ENCODE peak calls at places on chromosomes 6 and 20, in seven cellular contexts. Q is H9, N is mesendoderm, Z is neuronal stem cell, H is H1, I is mesenchymal stem cell, R is trophoblast cell. A is an unnamed sample.

GRCh38 chr6:31423550-31423949 is 20.2 kb downstream of the MICA start:
- DNase-seq in Q (no peak), N (no peak), Z (no peak), H (no peak), I (no peak), R (no peak), A (no peak)

GRCh38 chr6:108837236-108837971 is 10.8 kb upstream of the ARMC2 start:
- DNase-seq in Q (no peak), N (no peak), Z (no peak), H (no peak), I (peak), R (peak), A (peak)

GRCh38 chr6:138844203-138844602 is 48.3 kb downstream of the ECT2L start:
- DNase-seq in Q (no peak), N (no peak), Z (no peak), H (no peak), I (no peak), R (no peak), A (peak)

GRCh38 chr6:152356659-152357058 is 280.5 kb downstream of the SYNE1 start:
- DNase-seq in Q (no peak), N (peak), Z (no peak), H (no peak), I (peak), R (peak), A (peak)

GRCh38 chr6:110826236-110827129 is 11.2 kb upstream of the CDK19 start:
- DNase-seq in Q (no peak), N (peak), Z (no peak), H (no peak), I (peak), R (peak), A (peak)

GRCh38 chr6:159943101-159943632 is 25.7 kb upstream of the IGF2R start:
- DNase-seq in Q (no peak), N (peak), Z (no peak), H (no peak), I (no peak), R (no peak), A (peak)

GRCh38 chr20:6838181-6838826 is 70.8 kb downstream of the BMP2 start:
- DNase-seq in Q (no peak), N (no peak), Z (no peak), H (no peak), I (no peak), R (no peak), A (no peak)

GRCh38 chr6:12898603-12899002 is 182.0 kb downstream of the PHACTR1 start:
- DNase-seq in Q (no peak), N (no peak), Z (no peak), H (no peak), I (no peak), R (no peak), A (no peak)

GRCh38 chr6:38432079-38432478 is 207.7 kb downstream of the BTBD9 start:
- DNase-seq in Q (no peak), N (peak), Z (no peak), H (no peak), I (no peak), R (peak), A (no peak)

GRCh38 chr20:57547250-57547649 is 13.7 kb upstream of the PCK1 start:
- DNase-seq in Q (no peak), N (no peak), Z (no peak), H (no peak), I (no peak), R (no peak), A (peak)

GRCh38 chr20:6185268-6185667 is 62.4 kb upstream of the FERMT1 start:
- DNase-seq in Q (no peak), N (peak), Z (no peak), H (no peak), I (no peak), R (no peak), A (no peak)

GRCh38 chr6:131745476-131745875 is 34.7 kb upstream of the CTAGE9 start:
- DNase-seq in Q (no peak), N (no peak), Z (no peak), H (no peak), I (no peak), R (no peak), A (no peak)

GRCh38 chr6:129893513-129894098 is 32.5 kb upstream of the TMEM244 start:
- DNase-seq in Q (no peak), N (peak), Z (no peak), H (no peak), I (peak), R (peak), A (peak)

GRCh38 chr20:45993197-45993951 is 15.3 kb upstream of the MMP9 start:
- DNase-seq in Q (no peak), N (peak), Z (no peak), H (no peak), I (peak), R (peak), A (peak)

GRCh38 chr20:45998337-45998736 is 10.4 kb upstream of the MMP9 start:
- DNase-seq in Q (no peak), N (no peak), Z (no peak), H (no peak), I (no peak), R (peak), A (no peak)

GRCh38 chr20:45994761-45995160 is 13.9 kb upstream of the MMP9 start:
- DNase-seq in Q (no peak), N (no peak), Z (no peak), H (no peak), I (no peak), R (peak), A (no peak)

GRCh38 chr20:45997187-45997586 is 11.5 kb upstream of the MMP9 start:
- DNase-seq in Q (no peak), N (no peak), Z (no peak), H (no peak), I (no peak), R (no peak), A (no peak)

DNA sequence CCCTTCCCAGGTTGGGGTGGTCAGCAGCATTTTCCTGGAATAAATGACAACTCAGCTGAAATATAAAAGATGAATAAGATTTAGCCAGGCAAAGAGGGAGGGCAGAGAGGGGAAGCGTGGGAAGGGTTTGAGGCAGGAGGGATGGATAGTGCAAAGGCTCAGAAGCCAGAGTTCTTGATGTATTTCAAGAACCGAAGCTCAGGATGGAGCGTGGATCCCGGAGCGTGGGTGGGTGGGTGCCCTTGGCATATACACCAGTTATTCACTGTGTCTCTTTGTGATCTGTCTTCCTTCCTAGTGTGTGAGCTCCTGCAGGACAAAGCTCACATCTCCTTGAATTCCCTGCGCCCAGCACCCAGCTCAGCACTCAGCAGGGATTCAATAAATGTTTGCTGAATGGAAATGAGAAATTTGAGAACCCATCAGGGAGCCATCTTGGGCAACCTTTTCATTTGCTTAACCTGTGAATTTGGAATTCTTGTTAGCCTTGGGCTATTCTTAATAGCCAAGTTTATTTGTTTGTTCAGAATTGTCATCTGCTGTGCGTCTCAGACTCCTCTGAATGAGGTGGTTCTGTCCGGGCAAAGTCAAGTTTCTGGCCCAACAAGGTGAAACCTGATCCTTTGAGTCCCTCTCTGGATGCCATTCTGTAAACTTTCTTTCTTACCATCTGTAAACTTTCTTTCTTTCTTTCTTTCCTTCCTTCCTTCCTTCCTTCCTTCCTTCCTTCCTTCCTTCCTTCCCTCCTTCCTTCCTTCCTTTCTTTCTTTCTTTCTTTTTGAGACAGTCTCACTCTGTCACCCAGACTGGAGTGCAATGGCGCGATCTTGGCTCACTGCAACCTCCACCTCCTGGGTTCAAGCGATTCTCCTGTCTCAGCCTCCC is 13.3 kb upstream of the MMP9 start:
- DNase-seq in Q (no peak), N (no peak), Z (no peak), H (no peak), I (no peak), R (no peak), A (no peak)
- H2AK5ac ChIP-seq in Q (no peak), N (no peak), Z (no peak), H (no peak), I (no peak), R (peak), A (no peak)

GRCh38 chr6:158257781-158258180 is 54.5 kb upstream of the TULP4 start:
- DNase-seq in Q (no peak), N (no peak), Z (no peak), H (no peak), I (no peak), R (no peak), A (no peak)

GRCh38 chr6:158255280-158255973 is 56.8 kb upstream of the TULP4 start:
- DNase-seq in Q (no peak), N (no peak), Z (no peak), H (no peak), I (peak), R (no peak), A (no peak)

GRCh38 chr6:158256746-158257424 is 55.4 kb upstream of the TULP4 start:
- DNase-seq in Q (no peak), N (no peak), Z (no peak), H (no peak), I (no peak), R (no peak), A (no peak)

GRCh38 chr6:158257425-158257759 is 54.9 kb upstream of the TULP4 start:
- DNase-seq in Q (no peak), N (no peak), Z (no peak), H (no peak), I (no peak), R (no peak), A (peak)

GRCh38 chr6:158255974-158256601 is 56.2 kb upstream of the TULP4 start:
- DNase-seq in Q (no peak), N (no peak), Z (no peak), H (no peak), I (no peak), R (no peak), A (no peak)
- H2AK5ac ChIP-seq in Q (no peak), N (no peak), Z (no peak), H (no peak), I (no peak), R (no peak), A (no peak)

GRCh38 chr6:71675386-71675785 is 211.0 kb upstream of the RIMS1 start:
- DNase-seq in Q (no peak), N (peak), Z (no peak), H (no peak), I (no peak), R (no peak), A (no peak)

GRCh38 chr6:71678081-71678480 is 208.3 kb upstream of the RIMS1 start:
- DNase-seq in Q (no peak), N (no peak), Z (no peak), H (no peak), I (no peak), R (no peak), A (no peak)

GRCh38 chr6:71681234-71681867 is 205.0 kb upstream of the RIMS1 start:
- DNase-seq in Q (no peak), N (no peak), Z (no peak), H (no peak), I (no peak), R (no peak), A (no peak)

DNA sequence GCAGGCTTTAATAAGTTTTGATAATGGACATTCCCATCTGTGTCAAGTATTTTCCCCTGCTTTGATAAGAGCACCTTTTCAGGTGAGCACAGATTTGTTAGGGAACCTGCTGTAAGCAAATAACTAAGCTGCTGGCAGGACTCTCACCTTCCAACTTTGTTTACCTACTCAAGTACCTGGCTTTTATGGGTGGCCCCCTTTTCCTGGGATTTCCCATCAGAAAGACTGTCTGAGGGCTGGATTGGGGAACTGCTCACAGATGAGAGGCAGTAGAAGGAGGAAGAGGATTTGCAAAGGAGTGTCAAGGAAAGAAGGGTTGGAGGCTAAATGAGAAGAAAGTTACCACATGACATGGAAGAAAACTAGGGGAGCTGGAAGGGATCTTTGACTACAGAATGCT is 210.1 kb upstream of the RIMS1 start:
- DNase-seq in Q (no peak), N (peak), Z (no peak), H (no peak), I (no peak), R (no peak), A (no peak)
- H2AK5ac ChIP-seq in Q (no peak), N (no peak), Z (no peak), H (no peak), I (no peak), R (no peak), A (no peak)

GRCh38 chr6:125806813-125807212 is 16.1 kb downstream of the NCOA7 start:
- DNase-seq in Q (no peak), N (no peak), Z (no peak), H (no peak), I (no peak), R (no peak), A (no peak)
- H2AK5ac ChIP-seq in Q (no peak), N (no peak), Z (no peak), H (no peak), I (no peak), R (no peak), A (no peak)

GRCh38 chr6:21856844-21857243 is 263.3 kb downstream of the SOX4 start:
- DNase-seq in Q (no peak), N (no peak), Z (no peak), H (no peak), I (peak), R (peak), A (peak)
- H2AK5ac ChIP-seq in Q (no peak), N (no peak), Z (no peak), H (no peak), I (no peak), R (no peak), A (peak)

GRCh38 chr6:41914869-41915268 is 6.1 kb downstream of the MED20 start:
- DNase-seq in Q (no peak), N (no peak), Z (no peak), H (no peak), I (no peak), R (no peak), A (no peak)

GRCh38 chr6:41909727-41910126 is 11.2 kb downstream of the MED20 start:
- DNase-seq in Q (no peak), N (no peak), Z (no peak), H (no peak), I (no peak), R (no peak), A (no peak)

GRCh38 chr6:41917528-41917927 is 3.4 kb downstream of the MED20 start:
- DNase-seq in Q (no peak), N (peak), Z (no peak), H (no peak), I (peak), R (peak), A (peak)

DNA sequence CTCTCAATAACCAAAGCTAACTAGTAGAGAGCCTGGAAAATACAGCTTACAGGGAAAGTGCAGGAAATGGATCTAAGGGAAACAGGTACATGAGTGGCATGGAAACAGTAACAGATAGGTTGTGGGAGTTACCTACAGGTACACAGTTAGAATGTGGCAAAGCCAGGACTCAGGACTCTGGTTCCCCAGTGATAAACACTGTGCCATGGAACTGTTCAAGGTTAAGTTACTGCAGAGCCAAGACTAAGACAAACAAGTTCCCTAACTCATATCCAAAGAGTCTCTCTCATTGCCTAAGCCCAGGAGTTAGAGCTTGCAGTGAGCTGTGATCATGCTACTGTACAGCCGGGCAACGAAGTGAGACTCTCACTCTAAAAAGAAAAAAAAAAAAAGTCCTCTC is 6.6 kb downstream of the MED20 start:
- DNase-seq in Q (no peak), N (no peak), Z (no peak), H (no peak), I (no peak), R (no peak), A (no peak)
- H2AK5ac ChIP-seq in Q (no peak), N (no peak), Z (no peak), H (no peak), I (no peak), R (no peak), A (no peak)

GRCh38 chr6:90146914-90147668 is 149.6 kb downstream of the BACH2 start:
- DNase-seq in Q (no peak), N (no peak), Z (no peak), H (no peak), I (no peak), R (no peak), A (no peak)
- H2AK5ac ChIP-seq in Q (no peak), N (no peak), Z (no peak), H (no peak), I (no peak), R (no peak), A (no peak)

DNA sequence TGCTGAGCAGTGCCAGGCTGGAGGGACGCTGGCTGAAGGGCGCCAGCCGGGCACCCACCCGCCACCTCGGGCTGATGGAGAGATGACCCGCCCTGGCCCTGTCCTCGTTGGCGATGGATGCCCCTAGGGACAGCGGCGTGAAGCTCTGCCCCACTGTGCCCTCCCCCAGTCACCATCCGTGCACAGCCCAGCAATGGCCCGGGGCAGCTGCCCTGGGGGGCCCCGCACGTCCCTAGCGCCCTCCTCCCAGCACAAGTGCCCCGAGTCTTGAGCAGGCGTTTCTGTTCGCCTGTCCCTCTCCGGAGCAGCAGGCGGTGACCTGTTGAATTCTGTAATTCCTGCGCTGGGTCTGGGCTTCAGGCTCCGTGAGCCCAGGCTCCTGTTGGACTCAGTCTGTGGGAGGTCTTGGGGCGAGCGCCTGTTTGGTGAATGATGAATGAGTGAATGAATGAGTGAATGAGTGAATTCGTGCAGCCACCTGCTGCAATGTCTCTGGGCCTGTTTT is 36.8 kb upstream of the CHRNA4 start:
- DNase-seq in Q (no peak), N (no peak), Z (no peak), H (no peak), I (no peak), R (no peak), A (no peak)
- H2AK5ac ChIP-seq in Q (no peak), N (no peak), Z (no peak), H (no peak), I (no peak), R (no peak), A (no peak)